ENCODE peak calls at places on chromosomes 6 and 20, in seven cellular contexts. L is HFFc6, G is HL-60, H is testis, Q is progenitor cell of endocrine pancreas, C is BJ, N is fibroblast of mammary gland. X is an unnamed sample.

GRCh38 chr20:22805219-22805618 is 220.8 kb upstream of the FOXA2 start:
- DNase-seq in Q (peak), L (no peak), G (no peak), C (peak), H (no peak), N (peak), X (no peak)

GRCh38 chr6:137799950-137800568 is 67.0 kb upstream of the TNFAIP3 start:
- DNase-seq in G (no peak), Q (no peak), H (peak), C (no peak), N (peak), L (peak), X (no peak)

GRCh38 chr6:28543671-28544131 is 18.0 kb downstream of the GPX5 start:
- DNase-seq in N (peak), H (peak), Q (no peak), C (no peak), L (no peak), G (no peak), X (no peak)

GRCh38 chr20:35306931-35307517 is 14.8 kb upstream of the FAM83C start:
- DNase-seq in L (peak), C (no peak), G (no peak), H (peak), N (peak), Q (peak), X (no peak)

GRCh38 chr20:35663516-35663812 is 1.2 kb downstream of the CPNE1 start:
- DNase-seq in L (peak), G (no peak), H (no peak), N (peak), Q (no peak), C (no peak), X (no peak)

GRCh38 chr6:113848280-113848679 is 8.9 kb upstream of the MARCKS start:
- DNase-seq in G (no peak), C (no peak), Q (no peak), H (no peak), N (no peak), L (no peak), X (no peak)

GRCh38 chr6:56838016-56838555 is 116.8 kb upstream of the BEND6 start:
- DNase-seq in N (no peak), L (no peak), C (no peak), H (no peak), Q (no peak), G (no peak), X (no peak)

GRCh38 chr6:164889980-164890379 is 419.4 kb downstream of the C6orf118 start:
- DNase-seq in Q (no peak), L (no peak), N (no peak), G (no peak), C (no peak), H (no peak), X (no peak)

GRCh38 chr20:62563561-62563960 is 78.7 kb upstream of the SLCO4A1 start:
- DNase-seq in Q (no peak), C (no peak), H (no peak), N (no peak), L (no peak), G (no peak), X (no peak)

GRCh38 chr6:89117285-89118108 is at the start of gene SRSF12:
- DNase-seq in N (no peak), L (no peak), H (peak), Q (peak), G (no peak), C (no peak), X (no peak)

GRCh38 chr6:19410477-19410876 is 426.7 kb upstream of the ID4 start:
- DNase-seq in N (peak), G (no peak), H (peak), C (no peak), Q (no peak), L (peak), X (no peak)

GRCh38 chr6:34536251-34536958 is 19.7 kb downstream of the SPDEF start:
- DNase-seq in N (no peak), H (no peak), C (no peak), Q (no peak), G (no peak), L (no peak), X (no peak)

GRCh38 chr6:85113934-85114582 is 335.8 kb upstream of the NT5E start:
- DNase-seq in N (peak), L (no peak), G (no peak), H (peak), C (no peak), Q (no peak), X (no peak)

GRCh38 chr6:88517737-88518136 is 351.6 kb upstream of the CNR1 start:
- DNase-seq in L (no peak), G (no peak), Q (no peak), H (no peak), N (peak), C (no peak), X (no peak)

GRCh38 chr6:167426620-167427019 is 101.7 kb downstream of the TTLL2 start:
- DNase-seq in H (no peak), N (no peak), C (no peak), L (no peak), Q (no peak), G (no peak), X (no peak)

GRCh38 chr20:49345538-49345937 is 67.7 kb upstream of the ZNFX1 start:
- DNase-seq in L (peak), C (peak), N (peak), Q (no peak), H (no peak), G (no peak), X (peak)

GRCh38 chr6:3784423-3784822 is 32.9 kb upstream of the PXDC1 start:
- DNase-seq in C (no peak), H (no peak), Q (no peak), N (no peak), L (no peak), G (no peak), X (no peak)

GRCh38 chr6:8131265-8131897 is 29.0 kb upstream of the EEF1E1 start:
- DNase-seq in N (peak), G (peak), H (peak), Q (peak), C (no peak), L (peak), X (no peak)

GRCh38 chr20:22455259-22455658 is 129.1 kb downstream of the FOXA2 start:
- DNase-seq in G (no peak), H (no peak), N (no peak), C (no peak), L (no peak), Q (no peak), X (no peak)

GRCh38 chr6:35602133-35602946 is 86.4 kb downstream of the FKBP5 start:
- DNase-seq in H (no peak), G (peak), C (no peak), N (peak), L (peak), Q (no peak), X (no peak)

GRCh38 chr6:37068523-37069270 is 63.2 kb downstream of the FGD2 start:
- DNase-seq in C (no peak), G (no peak), Q (no peak), L (no peak), H (no peak), N (no peak), X (no peak)

GRCh38 chr6:116100419-116101297 is at the start of gene NT5DC1:
- DNase-seq in Q (peak), C (no peak), G (peak), N (peak), L (peak), H (peak), X (peak)
- TF ChIP-seq CTCF in Q (peak), C (peak), G (no peak), N (no peak), L (peak), H (no peak), X (no peak)

GRCh38 chr6:67003844-67004243 is 1296.8 kb upstream of the EYS start:
- DNase-seq in N (no peak), L (no peak), Q (no peak), H (no peak), G (no peak), C (no peak), X (no peak)

DNA sequence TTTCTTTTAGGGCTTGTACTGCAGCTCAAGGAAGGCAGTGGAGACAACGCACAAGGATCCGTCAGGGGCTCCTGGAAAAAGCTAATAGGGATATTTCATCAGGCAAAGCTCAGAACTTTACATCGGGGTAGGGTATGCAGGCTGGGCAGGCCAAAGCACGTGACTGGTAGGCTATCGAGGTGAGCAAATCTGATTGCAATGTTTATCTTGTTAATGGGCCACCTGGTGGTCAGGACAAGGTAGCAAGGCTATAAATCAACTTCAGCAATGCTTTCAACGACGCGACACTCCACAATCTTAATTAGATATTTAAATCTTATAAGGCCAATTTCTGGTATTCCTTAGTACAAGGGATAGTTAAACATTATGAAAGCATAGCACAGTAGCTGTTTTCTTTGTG is 1302.8 kb upstream of the EYS start:
- DNase-seq in G (no peak), L (no peak), H (no peak), C (no peak), N (no peak), Q (no peak), X (no peak)
- TF ChIP-seq CTCF in G (no peak), L (no peak), H (no peak), C (no peak), N (no peak), Q (peak), X (no peak)

DNA sequence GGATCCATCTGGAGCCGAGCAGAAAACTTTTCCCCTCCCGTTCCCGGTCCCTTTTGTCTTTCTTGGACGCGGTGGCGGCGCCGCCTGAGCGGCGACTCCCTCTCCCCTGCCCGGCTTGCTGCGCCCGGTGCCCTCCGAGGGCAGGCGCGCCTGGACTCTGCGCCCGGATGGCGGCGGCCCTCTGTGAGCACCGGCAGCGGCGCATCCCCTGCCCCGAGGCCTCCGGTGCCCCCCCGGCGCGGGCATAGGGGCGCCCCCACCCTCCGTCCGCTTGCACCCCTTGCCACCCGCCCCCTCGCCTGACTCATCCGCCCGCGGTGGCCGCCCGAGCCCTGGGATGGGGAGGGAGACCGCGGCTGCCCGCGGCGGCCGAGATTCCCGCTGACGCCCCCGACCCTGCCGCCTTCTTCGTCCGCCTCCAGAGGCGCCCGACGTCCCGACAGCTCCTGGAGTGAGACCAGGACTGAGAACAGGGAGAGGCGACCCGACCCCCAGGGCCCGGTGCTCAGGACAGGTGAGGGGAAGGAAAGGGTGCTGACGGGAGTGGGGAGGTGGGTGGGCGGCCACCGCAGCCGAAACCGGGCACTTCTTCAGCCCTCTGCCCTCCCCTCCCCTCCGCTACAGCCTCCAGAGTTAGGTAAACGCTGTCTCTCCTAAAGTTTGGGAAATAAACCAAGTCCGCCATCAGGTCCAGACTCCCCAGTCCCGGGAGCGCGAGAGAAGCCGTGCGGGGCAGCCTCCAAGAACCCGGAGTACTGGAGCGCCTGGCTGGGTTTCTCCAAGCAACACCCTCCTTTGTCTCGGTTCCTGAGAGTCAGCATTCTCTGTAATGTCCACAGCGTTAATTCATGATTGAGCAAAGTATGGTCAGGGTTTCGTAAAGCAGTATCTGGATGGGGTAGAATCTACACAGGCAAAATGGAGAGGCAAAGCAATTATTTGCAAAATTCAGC is at the start of gene TMEM200A:
- DNase-seq in C (no peak), N (peak), Q (peak), H (peak), L (peak), G (no peak), X (peak)
- TF ChIP-seq CTCF in C (peak), N (no peak), Q (peak), H (no peak), L (peak), G (no peak), X (no peak)

DNA sequence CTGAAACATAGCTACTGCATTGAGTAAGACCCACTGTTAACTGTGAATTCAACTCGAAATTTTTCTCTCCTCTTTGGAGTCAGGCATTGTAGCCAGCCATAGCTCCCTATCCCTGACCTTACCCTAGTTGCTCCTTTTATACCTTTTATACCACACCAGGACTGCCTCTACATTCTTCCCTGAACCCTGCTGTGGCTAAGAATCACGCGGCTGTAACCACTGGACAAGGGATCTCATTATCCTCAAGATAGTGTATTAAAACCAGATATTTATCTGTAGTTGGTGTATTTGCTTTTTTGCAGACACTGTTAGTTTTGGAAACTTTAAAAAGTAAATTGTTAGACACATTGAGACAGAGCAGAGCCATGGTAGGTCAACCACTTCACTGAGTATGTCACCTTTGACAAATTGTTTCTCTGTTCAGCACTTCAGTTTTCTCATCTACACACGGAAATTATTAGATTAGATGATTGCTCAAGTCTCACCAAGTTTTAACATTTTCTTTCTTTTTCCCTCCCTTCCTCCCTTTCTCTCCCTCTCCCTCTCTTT is 171.9 kb upstream of the PRND start:
- DNase-seq in G (no peak), C (no peak), L (no peak), Q (no peak), H (no peak), N (peak), X (no peak)
- TF ChIP-seq CTCF in G (no peak), C (no peak), L (no peak), Q (no peak), H (no peak), N (no peak), X (no peak)

GRCh38 chr20:18380908-18381529 is 85.8 kb downstream of the DZANK1 start:
- DNase-seq in C (no peak), N (no peak), G (no peak), Q (no peak), H (no peak), L (no peak), X (no peak)
- TF ChIP-seq CTCF in C (no peak), N (no peak), G (no peak), Q (peak), H (no peak), L (no peak), X (no peak)

DNA sequence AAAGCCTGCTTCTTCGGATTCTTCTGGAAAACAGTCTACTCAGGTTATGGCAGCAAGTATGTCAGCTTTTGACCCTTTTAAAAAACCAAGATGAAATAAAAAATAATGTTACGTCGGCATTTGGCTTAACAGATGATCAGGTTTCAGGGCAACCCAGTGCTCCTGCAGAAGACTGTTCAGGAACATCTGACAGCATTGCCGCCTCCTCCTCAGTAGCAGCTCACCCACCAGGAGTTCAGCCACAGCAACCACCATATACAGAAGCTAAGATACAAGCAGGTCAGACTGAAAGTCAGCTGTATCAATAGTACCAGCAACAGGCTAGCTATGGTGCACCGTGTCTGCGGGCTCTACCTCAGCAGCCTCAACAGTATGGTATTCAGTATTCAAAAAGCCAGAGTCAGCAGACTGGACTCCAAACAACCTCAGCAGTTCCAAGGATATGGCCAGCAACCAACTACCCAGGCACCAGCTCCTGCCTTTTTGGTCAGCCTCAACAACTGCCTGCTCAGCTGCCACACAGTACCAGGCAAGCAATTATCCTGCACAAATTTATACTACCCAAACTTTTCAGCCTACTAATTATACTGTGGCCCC is 51.9 kb downstream of the BTBD9 start:
- DNase-seq in N (no peak), L (no peak), C (no peak), G (no peak), H (no peak), Q (no peak), X (no peak)
- TF ChIP-seq CTCF in N (no peak), L (no peak), C (no peak), G (no peak), H (no peak), Q (no peak), X (no peak)

GRCh38 chr6:40082278-40083043 is 148.2 kb upstream of the MOCS1 start:
- DNase-seq in L (no peak), Q (no peak), C (no peak), H (no peak), N (no peak), G (no peak), X (no peak)

GRCh38 chr6:40083141-40083920 is 149.1 kb upstream of the MOCS1 start:
- DNase-seq in G (no peak), H (no peak), C (no peak), Q (no peak), N (no peak), L (no peak), X (no peak)
- TF ChIP-seq CTCF in G (no peak), H (no peak), C (no peak), Q (no peak), N (no peak), L (no peak), X (no peak)

X was measured in omental fat pad.